ENCODE peak calls at places on chromosomes 11 and 22, in seven cellular contexts. U, T, X, F, S, C and G are unnamed samples. For H3K4me1, the result is how much of the 10 kb centered on the place peaks cover.

GRCh38 chr11:121113611-121114010 is 12.6 kb downstream of the TECTA start:
- DNase-seq in U (no peak), T (no peak), X (no peak), F (no peak), S (no peak), C (no peak), G (no peak)

GRCh38 chr22:37529652-37530345 is 10.6 kb upstream of the CARD10 start:
- DNase-seq in U (no peak), T (no peak), X (no peak), F (no peak), S (no peak), C (no peak), G (no peak)

GRCh38 chr22:46087816-46088277 is 62.5 kb upstream of the PPARA start:
- DNase-seq in U (peak), T (peak), X (no peak), F (peak), S (no peak), C (peak), G (peak)

GRCh38 chr22:21927174-21927823 is 25.3 kb downstream of the PPM1F start:
- DNase-seq in U (no peak), T (no peak), X (no peak), F (no peak), S (no peak), C (no peak), G (no peak)

GRCh38 chr22:46443850-46444389 is 93.5 kb downstream of the CELSR1 start:
- DNase-seq in U (peak), T (no peak), X (no peak), F (no peak), S (no peak), C (peak), G (no peak)

GRCh38 chr11:3907590-3907989 is 52.1 kb downstream of the STIM1 start:
- DNase-seq in U (no peak), T (no peak), X (peak), F (no peak), S (no peak), C (no peak), G (no peak)

GRCh38 chr22:20422965-20423635 is 14.5 kb downstream of the SCARF2 start:
- DNase-seq in U (peak), T (peak), X (no peak), F (no peak), S (peak), C (peak), G (peak)

GRCh38 chr22:41417622-41418390 is 28.8 kb downstream of the TOB2 start:
- DNase-seq in U (peak), T (peak), X (no peak), F (no peak), S (no peak), C (peak), G (peak)

GRCh38 chr11:130469181-130469580 is 20.7 kb downstream of the ADAMTS15 start:
- DNase-seq in U (no peak), T (no peak), X (no peak), F (no peak), S (no peak), C (no peak), G (no peak)

GRCh38 chr11:96013459-96014213 is 89.7 kb upstream of the MTMR2 start:
- DNase-seq in U (no peak), T (no peak), X (peak), F (peak), S (peak), C (no peak), G (no peak)

GRCh38 chr11:15613231-15613630 is 498.5 kb downstream of the INSC start:
- DNase-seq in U (no peak), T (no peak), X (no peak), F (peak), S (no peak), C (no peak), G (no peak)

GRCh38 chr11:57434640-57435546 is 8.0 kb upstream of the SLC43A3 start:
- DNase-seq in U (no peak), T (no peak), X (no peak), F (no peak), S (no peak), C (peak), G (no peak)

GRCh38 chr11:17743808-17744119 is 9.2 kb downstream of the KCNC1 start:
- DNase-seq in U (peak), T (no peak), X (no peak), F (peak), S (no peak), C (no peak), G (peak)

GRCh38 chr11:123450593-123450992 is 20.5 kb downstream of the GRAMD1B start:
- DNase-seq in U (no peak), T (peak), X (no peak), F (no peak), S (no peak), C (no peak), G (no peak)

DNA sequence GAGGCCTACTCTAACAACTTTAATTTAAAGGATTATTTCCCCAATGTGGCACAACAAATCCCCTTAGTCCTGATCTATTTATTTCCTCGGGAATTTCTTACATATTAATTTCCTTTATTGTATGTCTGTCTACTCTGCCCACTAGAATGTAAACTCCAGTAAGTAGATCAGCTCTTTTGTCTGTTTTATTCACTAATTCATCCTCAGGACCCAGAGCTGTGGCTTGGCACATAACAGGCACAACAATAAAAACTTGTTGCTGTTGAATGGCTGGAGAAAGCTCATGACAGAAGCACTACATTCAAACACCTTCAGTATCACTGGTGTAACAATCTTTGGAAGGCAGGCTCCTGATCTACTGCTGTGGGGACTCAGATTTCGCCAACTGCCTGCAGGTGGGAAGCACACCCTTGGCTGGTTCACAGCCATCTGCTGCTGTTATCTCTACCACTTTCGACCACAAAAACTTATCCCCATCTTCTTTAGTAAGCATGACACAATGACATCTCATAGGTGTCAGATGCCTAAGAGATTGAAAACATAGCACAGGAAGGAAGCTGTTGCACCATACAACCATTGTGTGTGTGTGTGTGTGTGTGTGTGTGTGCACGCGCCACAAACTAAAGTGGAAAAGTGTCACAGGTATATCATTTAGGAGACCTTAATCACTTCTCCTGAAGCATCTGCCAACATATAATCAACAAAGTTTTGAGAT is 11.9 kb downstream of the HIRA start:
- DNase-seq in U (no peak), T (no peak), X (peak), F (peak), S (peak), C (no peak), G (no peak)
- H3K4me1 ChIP-seq in U (under half), T (half or more), X (half or more), F (under half), S (under half), C (under half), G (under half)

GRCh38 chr22:47778160-47778658 is 1015.8 kb downstream of the TBC1D22A start:
- DNase-seq in U (no peak), T (no peak), X (no peak), F (no peak), S (no peak), C (no peak), G (no peak)
- H3K4me3 ChIP-seq in U (no peak), T (no peak), X (no peak), F (no peak), S (no peak), C (no peak), G (no peak)

DNA sequence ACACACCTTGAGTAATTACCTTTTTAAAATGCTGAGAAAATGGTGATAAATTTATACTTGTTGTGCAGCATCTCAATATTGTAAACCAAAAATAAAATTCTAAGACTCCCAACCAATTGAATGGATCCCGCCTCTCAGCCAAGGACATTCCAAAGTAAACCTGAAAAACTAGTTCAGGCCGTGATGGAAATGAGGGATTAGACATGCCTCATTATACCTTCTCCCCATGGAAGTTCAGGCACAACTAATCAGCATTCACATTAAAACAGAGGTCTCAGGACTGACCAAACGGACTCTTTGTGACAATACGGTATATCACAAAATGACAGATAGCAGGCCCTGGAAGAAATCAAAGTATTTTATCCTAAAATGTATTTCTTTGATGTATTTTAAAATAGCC is 907.4 kb upstream of the RAG2 start:
- DNase-seq in U (no peak), T (no peak), X (no peak), F (peak), S (no peak), C (no peak), G (no peak)
- H3K27ac ChIP-seq in U (no peak), T (no peak), X (no peak), F (no peak), S (no peak), C (no peak), G (no peak)

GRCh38 chr22:25134028-25134427 is 65.6 kb upstream of the CRYBB3 start:
- DNase-seq in U (no peak), T (no peak), X (no peak), F (no peak), S (no peak), C (no peak), G (no peak)

GRCh38 chr22:25137577-25138525 is 61.8 kb upstream of the CRYBB3 start:
- DNase-seq in U (no peak), T (no peak), X (peak), F (peak), S (no peak), C (no peak), G (no peak)

GRCh38 chr22:25139062-25139461 is 60.6 kb upstream of the CRYBB3 start:
- DNase-seq in U (no peak), T (peak), X (no peak), F (no peak), S (no peak), C (no peak), G (no peak)

GRCh38 chr22:25134451-25134850 is 65.2 kb upstream of the CRYBB3 start:
- DNase-seq in U (no peak), T (no peak), X (no peak), F (no peak), S (no peak), C (no peak), G (no peak)

GRCh38 chr22:25136953-25137576 is 62.6 kb upstream of the CRYBB3 start:
- DNase-seq in U (no peak), T (no peak), X (no peak), F (no peak), S (no peak), C (no peak), G (no peak)
- H3K4me1 ChIP-seq in U (under half), T (under half), X (under half), F (under half), S (under half), C (under half), G (under half)

DNA sequence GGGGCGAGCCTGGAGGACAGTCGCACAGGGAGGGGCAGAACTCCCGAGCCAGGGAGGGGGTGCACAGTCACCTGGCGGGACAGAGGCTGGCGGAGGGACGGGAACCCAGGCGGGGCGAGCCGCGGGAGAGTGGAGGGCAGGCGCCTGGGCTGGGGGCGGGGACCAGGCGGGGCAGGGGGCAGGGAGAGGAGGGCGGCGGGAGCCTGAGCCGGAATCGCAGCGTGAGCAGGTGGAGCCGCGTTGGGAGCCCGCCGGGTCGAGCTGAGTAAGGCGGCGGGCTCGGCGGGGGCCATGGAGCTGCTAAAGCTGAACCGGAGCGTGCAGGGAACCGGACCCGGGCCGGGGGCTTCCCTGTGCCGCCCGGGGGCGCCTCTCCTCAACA is at the start of gene CCKBR:
- DNase-seq in U (peak), T (no peak), X (no peak), F (no peak), S (peak), C (no peak), G (peak)
- H3K4me3 ChIP-seq in U (peak), T (peak), X (no peak), F (peak), S (peak), C (peak), G (peak)

GRCh38 chr11:69674886-69675714 is at the start of gene LTO1:
- DNase-seq in U (peak), T (peak), X (peak), F (peak), S (peak), C (peak), G (peak)
- H3K27ac ChIP-seq in U (peak), T (peak), X (peak), F (peak), S (peak), C (peak), G (peak)

DNA sequence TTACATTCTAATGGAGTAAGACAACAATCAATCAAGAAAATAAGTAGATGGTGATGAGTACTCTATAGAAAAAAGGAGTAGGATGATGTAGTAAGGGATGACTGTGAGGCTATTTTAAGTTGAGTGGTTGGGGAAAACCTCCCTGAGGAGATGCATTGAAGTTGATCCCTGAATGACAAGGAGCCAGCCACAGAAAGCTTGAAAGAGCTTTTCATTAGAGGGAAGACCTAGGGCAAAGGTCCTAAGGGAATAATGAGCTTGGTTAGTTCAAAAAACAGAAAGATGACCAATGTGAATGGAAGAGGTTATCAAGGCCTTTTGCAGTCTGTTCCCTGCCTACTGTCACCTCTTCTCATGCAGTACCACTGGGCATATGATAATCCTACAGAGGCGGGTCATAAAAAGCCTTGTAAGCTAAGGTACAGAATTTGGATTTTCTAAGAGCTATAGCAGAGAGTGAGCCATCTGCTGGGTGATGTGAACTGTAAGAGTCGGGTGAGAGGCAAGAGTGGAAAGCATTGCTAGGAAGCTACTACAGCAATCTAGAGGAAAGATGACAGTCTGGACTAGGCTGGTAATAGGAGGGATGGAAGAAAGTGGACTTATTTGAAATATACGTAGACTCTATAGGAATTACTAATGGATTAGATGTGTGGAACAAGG is 3.1 kb downstream of the PPP2R1B start:
- DNase-seq in U (no peak), T (no peak), X (no peak), F (no peak), S (no peak), C (no peak), G (no peak)
- H3K4me1 ChIP-seq in U (under half), T (half or more), X (under half), F (under half), S (under half), C (under half), G (under half)

DNA sequence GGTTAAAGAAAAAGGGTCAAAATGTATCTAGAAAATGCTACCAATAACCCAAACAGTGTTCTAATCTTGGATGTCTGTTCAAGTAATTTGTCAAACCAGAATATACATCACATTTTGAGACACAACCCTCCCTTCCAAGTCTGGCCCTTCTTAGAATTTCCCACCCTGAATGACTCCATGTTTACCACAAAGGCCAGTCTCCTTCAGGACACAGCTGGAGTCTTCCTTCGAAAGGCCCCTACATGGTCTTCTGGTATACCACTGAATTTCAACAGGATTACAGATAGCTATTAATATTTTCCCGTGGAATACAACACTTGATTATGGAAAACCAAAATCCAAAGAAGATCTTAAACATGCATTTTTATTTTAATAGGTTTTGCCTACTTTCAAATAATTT is 10.2 kb downstream of the CCDC34 start:
- DNase-seq in U (no peak), T (no peak), X (no peak), F (peak), S (no peak), C (no peak), G (no peak)
- H3K4me3 ChIP-seq in U (no peak), T (no peak), X (no peak), F (no peak), S (no peak), C (no peak), G (no peak)

DNA sequence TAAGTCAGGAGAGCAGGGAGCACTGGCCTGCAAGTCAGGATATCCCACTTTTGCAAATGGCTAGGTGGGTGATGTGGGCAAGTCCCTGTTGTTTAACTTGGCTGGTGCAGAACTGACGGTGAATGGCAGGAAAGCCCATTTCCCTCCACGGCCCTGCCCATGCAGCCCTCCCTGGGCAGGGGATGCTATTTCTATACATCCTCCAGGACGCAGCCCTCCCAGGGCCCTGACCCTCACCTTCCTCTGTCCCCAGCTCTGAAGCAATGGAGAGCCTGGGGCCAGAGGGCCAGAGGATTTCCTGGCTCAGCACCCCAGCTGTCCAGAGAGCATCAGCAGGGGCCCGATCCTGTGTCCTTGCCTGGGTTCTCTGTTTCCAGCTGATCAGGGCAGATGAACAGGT is 91.3 kb downstream of the TSPAN18 start:
- DNase-seq in U (peak), T (peak), X (no peak), F (no peak), S (no peak), C (no peak), G (no peak)
- H3K27ac ChIP-seq in U (no peak), T (no peak), X (no peak), F (no peak), S (no peak), C (no peak), G (no peak)